ENCODE peak calls at places on chromosomes 1 and 21, in seven cellular contexts. I is renal cortical epithelial cell; N is activated T-helper 1 cell treated with anti-CD3 and anti-CD28 coated beads, Interleukin-12 subunit alpha, Interleukin-12 subunit beta, Interleukin-2, Interleukin-4 antibody, amounts not matched to agents 30 ng/mL and 10 ng/mL and 1 ng/mL, durations not matched to agents 14 hours and 24 hours and 36 hours; A is bronchial epithelial cell; S is Peyer's patch; J is heart left ventricle; L is naive thymus-derived CD8-positive, alpha-beta T cell. M is an unnamed sample.

GRCh38 chr1:171805395-171806115 is 24.1 kb downstream of the METTL13 start:
- DNase-seq in S (no peak), A (no peak), I (no peak), J (no peak), L (no peak), N (no peak), M (no peak)

GRCh38 chr1:56508523-56508983 is 70.8 kb downstream of the PLPP3 start:
- DNase-seq in A (peak), S (no peak), N (no peak), J (peak), L (no peak), I (peak), M (peak)

GRCh38 chr1:12380316-12381249 is 150.8 kb downstream of the VPS13D start:
- DNase-seq in I (no peak), S (no peak), J (no peak), L (no peak), N (no peak), A (peak), M (no peak)

GRCh38 chr1:29783501-29784275 is 547.4 kb downstream of the PTPRU start:
- DNase-seq in N (no peak), L (no peak), J (no peak), I (no peak), A (no peak), S (no peak), M (no peak)

GRCh38 chr1:21520899-21521716 is 11.9 kb downstream of the ALPL start:
- DNase-seq in I (peak), J (peak), N (no peak), A (peak), L (no peak), S (no peak), M (no peak)

GRCh38 chr1:107140703-107141490 is at the start of gene NTNG1:
- DNase-seq in S (no peak), J (peak), A (peak), L (peak), N (no peak), I (peak), M (peak)

GRCh38 chr21:31351438-31351837 is 7.4 kb upstream of the TIAM1 start:
- DNase-seq in L (no peak), N (no peak), J (no peak), A (peak), I (peak), S (no peak), M (no peak)

GRCh38 chr1:46757256-46757955 is 38.5 kb upstream of the EFCAB14 start:
- DNase-seq in N (no peak), A (peak), J (no peak), S (no peak), L (no peak), I (peak), M (no peak)

M was measured in left cardiac atrium.